ENCODE peak calls at places on chromosomes 5 and 9, in eight cellular contexts. J, V, Y, E, T, W, I and S are unnamed samples. For H3K27me3, the result is how much of the 10 kb centered on the place peaks cover.

GRCh38 chr5:5629579-5629978 is 207.1 kb downstream of the ICE1 start:
- DNase-seq in J (no peak), V (no peak), Y (no peak), E (no peak), T (no peak), W (no peak), I (no peak), S (no peak)

GRCh38 chr5:34491251-34491620 is 164.9 kb upstream of the RAI14 start:
- DNase-seq in J (no peak), V (no peak), Y (no peak), E (no peak), T (no peak), W (no peak), I (no peak), S (peak)

GRCh38 chr5:1103505-1104326 is 8.1 kb downstream of the SLC12A7 start:
- DNase-seq in J (peak), V (peak), Y (no peak), E (no peak), T (peak), W (peak), I (no peak), S (no peak)

GRCh38 chr9:129138476-129139232 is 27.4 kb downstream of the PTPA start:
- DNase-seq in J (peak), V (peak), Y (no peak), E (no peak), T (peak), W (no peak), I (no peak), S (no peak)

GRCh38 chr5:66826696-66827095 is 230.5 kb downstream of the MAST4 start:
- DNase-seq in J (no peak), V (no peak), Y (no peak), E (no peak), T (no peak), W (no peak), I (no peak), S (no peak)

GRCh38 chr5:64164166-64164565 is 1.5 kb upstream of the RNF180 start:
- DNase-seq in J (no peak), V (no peak), Y (no peak), E (no peak), T (no peak), W (no peak), I (no peak), S (no peak)

GRCh38 chr9:112555844-112556482 is 69.3 kb downstream of the KIAA1958 start:
- DNase-seq in J (no peak), V (peak), Y (no peak), E (no peak), T (no peak), W (no peak), I (no peak), S (no peak)

GRCh38 chr9:15834541-15834940 is 281.7 kb downstream of the CCDC171 start:
- DNase-seq in J (no peak), V (no peak), Y (no peak), E (no peak), T (no peak), W (no peak), I (no peak), S (no peak)

GRCh38 chr5:123085638-123086286 is 3.3 kb upstream of the PRDM6 start:
- DNase-seq in J (no peak), V (no peak), Y (no peak), E (no peak), T (no peak), W (no peak), I (no peak), S (no peak)
- H3K27me3 ChIP-seq in J (under half), V (under half), Y (half or more), E (half or more), T (under half), W (half or more), I (half or more), S (under half)

GRCh38 chr5:97042981-97043380 is 99.4 kb downstream of the LIX1 start:
- DNase-seq in J (peak), V (no peak), Y (peak), E (no peak), T (no peak), W (no peak), I (no peak), S (no peak)

GRCh38 chr5:97041239-97041638 is 101.2 kb downstream of the LIX1 start:
- DNase-seq in J (no peak), V (no peak), Y (no peak), E (no peak), T (no peak), W (no peak), I (no peak), S (no peak)

GRCh38 chr5:97046270-97046982 is 96.0 kb downstream of the LIX1 start:
- DNase-seq in J (no peak), V (no peak), Y (peak), E (no peak), T (no peak), W (no peak), I (no peak), S (no peak)

GRCh38 chr5:97043511-97043910 is 98.9 kb downstream of the LIX1 start:
- DNase-seq in J (no peak), V (no peak), Y (no peak), E (no peak), T (no peak), W (no peak), I (no peak), S (no peak)

DNA sequence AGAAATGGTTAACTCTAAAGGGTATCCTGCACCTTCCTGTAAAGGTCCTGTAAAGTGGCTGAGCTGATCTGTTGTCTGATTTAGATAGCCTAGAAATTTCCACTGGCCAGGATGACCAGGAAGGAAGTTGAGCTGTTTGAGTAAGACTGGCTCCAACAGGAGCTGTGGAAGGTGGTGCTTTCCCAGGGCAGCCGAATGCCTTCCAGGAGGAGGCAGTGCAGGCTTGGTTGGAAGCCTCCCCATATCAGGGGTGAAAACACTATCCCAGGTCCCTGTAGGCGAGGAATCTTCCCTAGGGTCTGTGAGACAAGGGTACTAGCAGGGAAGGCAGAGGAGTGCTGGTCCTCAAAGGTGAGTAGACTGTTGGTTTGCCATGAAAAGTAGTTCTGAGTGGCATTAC is 98.4 kb downstream of the LIX1 start:
- DNase-seq in J (no peak), V (peak), Y (no peak), E (peak), T (no peak), W (no peak), I (no peak), S (no peak)
- TF ChIP-seq CTCF in J (no peak), V (no peak), Y (peak), E (peak), T (no peak), W (no peak), I (no peak), S (peak)

DNA sequence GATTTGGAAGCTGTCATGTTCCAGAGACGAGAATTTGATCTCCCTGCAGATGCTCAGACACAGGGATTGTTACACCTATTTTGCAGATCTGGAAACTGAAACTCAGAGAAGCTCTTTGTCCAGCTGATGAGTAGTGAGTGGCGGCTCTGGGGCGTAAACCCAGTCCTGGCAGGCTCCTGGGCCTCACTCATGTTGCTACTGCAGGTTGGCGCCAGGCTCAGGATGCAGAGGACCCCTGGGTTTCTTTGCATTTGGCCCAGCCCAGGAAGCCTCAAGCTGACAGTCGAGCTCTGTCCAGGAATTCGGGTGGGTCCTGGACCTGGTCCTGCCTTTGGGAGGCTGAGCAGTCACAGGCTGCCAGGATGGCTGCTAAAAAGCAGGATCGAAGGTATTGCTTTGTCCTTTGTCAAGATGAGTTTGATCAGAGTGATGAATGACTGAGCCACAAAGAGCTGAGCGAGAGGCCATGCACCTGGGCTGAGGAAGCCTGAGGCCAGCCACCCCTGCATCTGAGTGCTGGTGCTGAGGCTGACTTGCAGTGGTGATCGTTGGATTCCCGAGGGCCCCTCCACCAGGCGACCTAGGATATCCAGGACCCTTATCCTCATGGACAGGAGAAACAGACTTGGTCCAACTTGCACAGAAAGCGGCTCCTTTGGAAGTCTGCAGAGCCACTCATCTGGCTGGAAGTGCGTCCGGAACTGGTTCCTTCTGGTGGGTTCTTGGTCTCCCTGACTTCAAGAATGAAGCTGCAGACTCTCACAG is 8.3 kb upstream of the RNF130 start:
- DNase-seq in J (no peak), V (no peak), Y (no peak), E (no peak), T (no peak), W (no peak), I (no peak), S (no peak)
- H3K27me3 ChIP-seq in J (under half), V (under half), Y (under half), E (under half), T (under half), W (under half), I (under half), S (under half)

DNA sequence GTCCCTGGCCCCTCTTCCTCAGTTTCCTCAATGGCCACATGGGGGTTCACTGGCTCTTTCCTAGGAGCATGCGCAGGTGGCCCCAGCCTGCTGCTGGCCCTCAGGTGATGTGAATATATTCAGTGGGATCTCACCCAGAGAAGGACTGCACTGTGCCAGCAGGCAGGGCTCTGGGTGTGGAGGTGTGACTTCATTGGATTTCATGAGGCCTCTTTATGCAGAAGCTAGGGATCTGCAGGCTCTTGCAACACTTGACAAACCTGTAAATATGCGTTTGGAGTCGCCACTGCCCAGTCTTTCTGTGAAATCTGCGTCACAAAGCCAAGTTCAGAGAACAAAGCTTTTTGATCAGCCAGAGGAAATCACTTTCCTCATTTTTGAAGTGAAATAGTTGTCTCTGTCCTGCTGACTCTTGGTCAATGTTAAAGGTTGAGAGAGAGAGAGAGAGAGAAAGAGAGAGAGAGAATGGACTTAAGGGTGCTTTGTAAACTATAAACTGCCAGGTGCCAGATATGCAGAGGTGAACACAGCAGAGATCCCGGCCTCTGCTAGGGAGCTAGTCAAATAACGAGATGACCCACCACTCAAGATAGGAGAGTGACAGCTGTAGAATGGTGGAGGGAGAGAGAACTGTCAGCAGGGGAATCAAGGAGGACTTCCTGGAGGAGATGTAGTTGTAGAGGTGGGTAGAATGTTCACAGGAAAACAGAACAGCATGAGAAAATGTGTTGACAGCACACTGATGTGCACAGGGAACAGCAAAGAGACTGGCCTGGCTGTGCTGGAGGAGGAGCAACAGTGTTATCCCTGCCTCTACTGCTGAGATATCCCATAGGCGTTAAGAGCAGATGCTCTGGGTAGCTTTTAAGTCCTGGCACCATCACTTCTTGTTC is 167.0 kb upstream of the ZNF618 start:
- DNase-seq in J (no peak), V (no peak), Y (no peak), E (peak), T (no peak), W (no peak), I (no peak), S (no peak)
- TF ChIP-seq CTCF in J (no peak), V (no peak), Y (no peak), E (no peak), T (no peak), W (no peak), I (no peak), S (no peak)

GRCh38 chr9:109319072-109319630 is 1.7 kb downstream of the EPB41L4B start:
- DNase-seq in J (no peak), V (peak), Y (no peak), E (no peak), T (no peak), W (no peak), I (no peak), S (no peak)
- H3K27me3 ChIP-seq in J (under half), V (under half), Y (under half), E (under half), T (under half), W (half or more), I (half or more), S (under half)

DNA sequence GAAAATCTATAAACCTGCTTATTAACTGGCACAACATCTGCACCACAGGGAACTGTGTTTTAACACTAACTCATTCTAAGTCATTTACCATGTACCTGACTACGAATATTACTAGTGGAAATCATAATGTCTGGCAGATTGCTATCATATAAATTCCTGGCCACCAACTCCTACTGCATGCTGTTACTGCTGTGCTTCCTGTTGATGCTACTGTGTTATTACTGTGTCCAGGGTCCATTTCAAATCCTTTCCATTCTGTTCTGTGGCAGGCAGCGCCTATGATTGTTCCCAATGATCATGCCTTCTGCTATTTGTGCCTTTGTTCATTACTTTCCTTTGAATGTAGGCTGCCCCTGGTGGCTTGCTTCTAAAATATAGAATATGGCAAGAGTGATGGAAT is 4.7 kb upstream of the ZNF131 start:
- DNase-seq in J (no peak), V (no peak), Y (no peak), E (no peak), T (no peak), W (no peak), I (no peak), S (no peak)
- TF ChIP-seq CTCF in J (no peak), V (no peak), Y (no peak), E (no peak), T (no peak), W (no peak), I (no peak), S (peak)